ENCODE peak calls at places on chromosomes 12 and 14, in eight cellular contexts. Y is LHCN-M2; G is HEK293T; I is NCI-H2081 treated with DMSO at 0.1 percent for 48 hours; W is left lobe of liver; X is epithelial cell of esophagus; K is hypothalamus; T is activated CD8-positive, alpha-beta T cell treated with anti-CD3 and anti-CD28 coated beads for 36 hours. J is an unnamed sample.

GRCh38 chr12:111753144-111753881 is 13.4 kb upstream of the ALDH2 start:
- DNase-seq in Y (peak; percentile 40), G (peak; percentile 73), I (no peak), W (peak; percentile 74), X (peak; percentile 66), K (peak; percentile 32), T (no peak), J (no peak)

GRCh38 chr14:68873379-68873778 is 80.5 kb upstream of the ZFP36L1 start:
- DNase-seq in Y (no peak), G (no peak), I (no peak), W (no peak), X (peak; percentile 56), K (no peak), T (no peak), J (no peak)

GRCh38 chr12:122875590-122876220 is 20.2 kb downstream of the VPS37B start:
- DNase-seq in Y (no peak), G (no peak), I (no peak), W (peak; percentile 37), X (no peak), K (no peak), T (peak; percentile 47), J (no peak)

GRCh38 chr12:62882696-62883095 is 52.3 kb downstream of the PPM1H start:
- DNase-seq in Y (no peak), G (no peak), I (no peak), W (no peak), X (no peak), K (no peak), T (no peak), J (no peak)

GRCh38 chr12:1429980-1430379 is 164.4 kb downstream of the FBXL14 start:
- DNase-seq in Y (peak; percentile 95), G (no peak), I (no peak), W (no peak), X (peak; percentile 11), K (no peak), T (no peak), J (no peak)

GRCh38 chr12:19757317-19757877 is 318.1 kb downstream of the AEBP2 start:
- DNase-seq in Y (peak; percentile 37), G (peak; percentile 13), I (no peak), W (no peak), X (peak; percentile 38), K (no peak), T (no peak), J (no peak)

GRCh38 chr12:87136330-87136976 is 880.3 kb upstream of the MGAT4C start:
- DNase-seq in Y (peak; percentile 53), G (no peak), I (no peak), W (no peak), X (peak; percentile 36), K (no peak), T (no peak), J (no peak)

GRCh38 chr12:109893250-109893995 is 6.7 kb upstream of the TCHP start:
- DNase-seq in Y (no peak), G (no peak), I (no peak), W (no peak), X (no peak), K (no peak), T (no peak), J (no peak)

GRCh38 chr12:92603741-92604432 is 98.9 kb upstream of the PLEKHG7 start:
- DNase-seq in Y (no peak), G (no peak), I (no peak), W (no peak), X (peak; percentile 69), K (no peak), T (no peak), J (no peak)

GRCh38 chr12:52249511-52250047 is 16.5 kb downstream of the KRT7 start:
- DNase-seq in Y (no peak), G (no peak), I (no peak), W (no peak), X (no peak), K (no peak), T (no peak), J (no peak)

GRCh38 chr12:109732321-109733305 is 19.0 kb downstream of the FAM222A start:
- DNase-seq in Y (no peak), G (no peak), I (no peak), W (peak; percentile 26), X (no peak), K (no peak), T (no peak), J (no peak)

GRCh38 chr12:74449872-74450271 is 87.8 kb upstream of the ATXN7L3B start:
- DNase-seq in Y (peak; percentile 79), G (no peak), I (no peak), W (no peak), X (peak; percentile 66), K (no peak), T (no peak), J (no peak)

GRCh38 chr14:90577661-90578282 is 180.9 kb downstream of the CALM1 start:
- DNase-seq in Y (no peak), G (no peak), I (no peak), W (no peak), X (no peak), K (no peak), T (no peak), J (no peak)

GRCh38 chr14:60067911-60068310 is 23.8 kb upstream of the PCNX4 start:
- DNase-seq in Y (no peak), G (no peak), I (no peak), W (no peak), X (no peak), K (no peak), T (no peak), J (no peak)

GRCh38 chr14:67817750-67818438 is 1.5 kb upstream of the ZFYVE26 start:
- DNase-seq in Y (no peak), G (no peak), I (no peak), W (no peak), X (no peak), K (no peak), T (no peak), J (no peak)

GRCh38 chr12:63302941-63303536 is 152.0 kb upstream of the AVPR1A start:
- DNase-seq in Y (no peak), G (no peak), I (no peak), W (no peak), X (no peak), K (no peak), T (no peak), J (no peak)

GRCh38 chr12:116370004-116370404 is 92.5 kb upstream of the MED13L start:
- DNase-seq in Y (peak; percentile 49), G (no peak), I (no peak), W (no peak), X (no peak), K (no peak), T (no peak), J (no peak)

GRCh38 chr12:82781288-82782078 is 94.8 kb downstream of the TMTC2 start:
- DNase-seq in Y (peak; percentile 0), G (no peak), I (no peak), W (no peak), X (no peak), K (no peak), T (no peak), J (no peak)

GRCh38 chr14:55848964-55849363 is 269.0 kb downstream of the KTN1 start:
- DNase-seq in Y (no peak), G (no peak), I (no peak), W (no peak), X (no peak), K (no peak), T (no peak), J (no peak)

GRCh38 chr12:6957741-6958608 is 6.8 kb downstream of the PTPN6 start:
- DNase-seq in Y (no peak), G (no peak), I (no peak), W (peak; percentile 46), X (no peak), K (no peak), T (peak; percentile 45), J (no peak)

GRCh38 chr12:27780612-27781408 is 774 bp upstream of the MANSC4 start:
- DNase-seq in Y (peak; percentile 49), G (peak; percentile 25), I (no peak), W (no peak), X (peak; percentile 59), K (no peak), T (peak; percentile 44), J (peak; percentile 8)

GRCh38 chr12:55073043-55074022 is 52.9 kb upstream of the OR9K2 start:
- DNase-seq in Y (peak; percentile 55), G (peak; percentile 59), I (no peak), W (peak; percentile 64), X (peak; percentile 79), K (peak; percentile 38), T (peak; percentile 88), J (peak; percentile 42)

GRCh38 chr14:34299360-34299759 is 162.7 kb downstream of the SPTSSA start:
- DNase-seq in Y (no peak), G (no peak), I (no peak), W (no peak), X (no peak), K (no peak), T (no peak), J (no peak)

GRCh38 chr14:99564256-99564902 is 39.6 kb downstream of the CCDC85C start:
- DNase-seq in Y (no peak), G (no peak), I (peak; percentile 85), W (peak; percentile 80), X (no peak), K (no peak), T (no peak), J (no peak)

GRCh38 chr14:96824283-96824682 is 27.1 kb downstream of the VRK1 start:
- DNase-seq in Y (peak; percentile 34), G (no peak), I (no peak), W (no peak), X (peak; percentile 91), K (no peak), T (no peak), J (no peak)

GRCh38 chr12:132638541-132639408 is 20.2 kb downstream of the P2RX2 start:
- DNase-seq in Y (peak; percentile 31), G (peak; percentile 74), I (no peak), W (no peak), X (peak; percentile 54), K (no peak), T (no peak), J (no peak)

GRCh38 chr12:12722351-12723146 is 5.4 kb downstream of the CDKN1B start:
- DNase-seq in Y (peak; percentile 66), G (no peak), I (no peak), W (no peak), X (peak; percentile 38), K (no peak), T (no peak), J (no peak)

GRCh38 chr14:91731986-91732385 is at the start of gene CATSPERB:
- DNase-seq in Y (no peak), G (no peak), I (no peak), W (no peak), X (no peak), K (no peak), T (no peak), J (no peak)

GRCh38 chr12:93440043-93440835 is 1.5 kb downstream of the UBE2N start:
- DNase-seq in Y (no peak), G (no peak), I (no peak), W (no peak), X (peak; percentile 77), K (no peak), T (no peak), J (no peak)

GRCh38 chr12:68868043-68868790 is 60.2 kb downstream of the MDM2 start:
- DNase-seq in Y (no peak), G (no peak), I (no peak), W (no peak), X (peak; percentile 64), K (no peak), T (no peak), J (no peak)

GRCh38 chr14:100746326-100746725 is 19.6 kb downstream of the DLK1 start:
- DNase-seq in Y (no peak), G (no peak), I (no peak), W (no peak), X (no peak), K (no peak), T (no peak), J (no peak)

GRCh38 chr12:132986885-132987225 is 688 bp downstream of the ZNF26 start:
- DNase-seq in Y (no peak), G (peak; percentile 11), I (no peak), W (no peak), X (peak; percentile 36), K (no peak), T (no peak), J (no peak)

GRCh38 chr14:32203928-32204357 is 874 bp upstream of the RNU6-8 start:
- DNase-seq in Y (no peak), G (no peak), I (no peak), W (peak; percentile 51), X (no peak), K (no peak), T (peak; percentile 39), J (peak; percentile 4)